ENCODE peak calls at places on chromosome 21, in four cellular contexts. B, W, Y and K are unnamed samples.
A peak's percentile ranks its signal among the peaks of the same experiment; 100 is the strongest.

GRCh38 chr21:15520811-15521643 is 208.8 kb upstream of the USP25 start:
- DNase-seq in B (no peak), W (peak; percentile 43), Y (no peak), K (no peak)

GRCh38 chr21:26007911-26008579 is 162.5 kb downstream of the APP start:
- DNase-seq in B (no peak), W (no peak), Y (no peak), K (no peak)

GRCh38 chr21:39347537-39347936 is 1.4 kb downstream of the HMGN1 start:
- DNase-seq in B (no peak), W (no peak), Y (no peak), K (no peak)

GRCh38 chr21:43716376-43717165 is 2.4 kb upstream of the PDXK start:
- DNase-seq in B (peak; percentile 79), W (no peak), Y (peak; percentile 63), K (no peak)

GRCh38 chr21:19609611-19610010 is 1206.0 kb upstream of the TMPRSS15 start:
- DNase-seq in B (no peak), W (peak; percentile 28), Y (no peak), K (no peak)

GRCh38 chr21:46459356-46460112 is 843 bp downstream of the DIP2A start:
- DNase-seq in B (no peak), W (peak; percentile 49), Y (peak; percentile 27), K (no peak)

GRCh38 chr21:29873908-29874307 is 65.9 kb downstream of the GRIK1 start:
- DNase-seq in B (no peak), W (no peak), Y (no peak), K (no peak)

GRCh38 chr21:38494688-38495087 is 3.6 kb downstream of the ERG start:
- DNase-seq in B (no peak), W (no peak), Y (peak; percentile 45), K (no peak)

GRCh38 chr21:34272321-34272720 is 91.5 kb upstream of the KCNE2 start:
- DNase-seq in B (no peak), W (no peak), Y (no peak), K (no peak)

GRCh38 chr21:19461481-19462205 is 1058.1 kb upstream of the TMPRSS15 start:
- DNase-seq in B (no peak), W (no peak), Y (no peak), K (no peak)

GRCh38 chr21:29613021-29613420 is 314.3 kb downstream of the BACH1 start:
- DNase-seq in B (no peak), W (no peak), Y (peak; percentile 55), K (no peak)

GRCh38 chr21:36260030-36260787 is 59.8 kb upstream of the MORC3 start:
- DNase-seq in B (peak; percentile 53), W (peak; percentile 86), Y (peak; percentile 65), K (peak; percentile 29)

GRCh38 chr21:29586696-29587095 is 288.0 kb downstream of the BACH1 start:
- DNase-seq in B (no peak), W (no peak), Y (no peak), K (no peak)

GRCh38 chr21:28959367-28960099 is 33.1 kb downstream of the LTN1 start:
- DNase-seq in B (no peak), W (peak; percentile 40), Y (peak; percentile 84), K (no peak)

GRCh38 chr21:38534591-38534990 is 36.3 kb upstream of the ERG start:
- DNase-seq in B (no peak), W (no peak), Y (no peak), K (no peak)

GRCh38 chr21:38914531-38915385 is 109.0 kb downstream of the ETS2 start:
- DNase-seq in B (no peak), W (no peak), Y (peak; percentile 42), K (peak; percentile 13)

GRCh38 chr21:38256599-38257302 is at the start of gene KCNJ15:
- DNase-seq in B (no peak), W (no peak), Y (no peak), K (no peak)

GRCh38 chr21:37862536-37862935 is 53.7 kb downstream of the KCNJ6 start:
- DNase-seq in B (no peak), W (peak; percentile 39), Y (no peak), K (no peak)

GRCh38 chr21:44890338-44890931 is 16.9 kb upstream of the PTTG1IP start:
- DNase-seq in B (no peak), W (no peak), Y (no peak), K (no peak)

GRCh38 chr21:44888581-44889550 is 15.4 kb upstream of the PTTG1IP start:
- DNase-seq in B (no peak), W (no peak), Y (no peak), K (no peak)

GRCh38 chr21:44887807-44888580 is 14.5 kb upstream of the PTTG1IP start:
- DNase-seq in B (no peak), W (no peak), Y (no peak), K (no peak)

GRCh38 chr21:44890961-44891541 is 17.6 kb upstream of the PTTG1IP start:
- DNase-seq in B (no peak), W (no peak), Y (no peak), K (no peak)

DNA sequence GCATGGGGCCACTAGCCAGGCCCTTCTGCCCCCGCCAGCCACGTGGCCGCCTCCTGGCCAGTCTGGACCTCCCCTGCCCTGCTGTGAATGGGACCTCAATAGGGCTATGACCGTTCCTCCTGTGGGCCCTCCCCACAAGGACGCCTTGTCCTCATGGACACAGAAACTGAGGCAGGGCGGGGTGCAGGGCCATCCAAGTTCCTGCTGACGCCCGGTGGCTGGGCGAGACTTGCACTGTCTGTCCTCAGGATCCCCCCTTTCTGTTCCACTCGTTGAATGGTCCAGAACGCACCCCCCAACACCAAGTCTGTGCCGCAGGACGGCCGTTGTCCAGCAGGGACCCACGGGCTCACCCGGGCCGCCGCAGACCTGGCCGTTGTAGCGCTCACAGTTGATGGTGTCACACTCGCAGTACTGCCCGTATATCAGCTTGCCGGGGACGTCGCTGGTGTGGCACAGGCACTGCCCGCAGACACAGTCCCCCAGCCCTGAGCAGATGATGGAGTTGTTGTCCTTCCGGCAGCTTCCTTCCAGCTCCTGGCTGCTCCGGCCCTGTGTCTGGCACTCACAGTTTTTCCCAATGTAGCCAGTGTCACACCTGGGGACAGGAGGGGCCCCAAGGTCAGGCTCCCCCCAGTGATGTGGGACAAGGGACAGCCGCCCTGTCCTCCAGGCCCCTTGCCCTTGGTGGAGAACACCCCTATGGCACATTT is 16.3 kb upstream of the PTTG1IP start:
- DNase-seq in B (no peak), W (no peak), Y (no peak), K (no peak)
- H3K4me2 ChIP-seq in B (no peak overlapping the region), W (no peak overlapping the region), Y (no peak overlapping the region), K (no peak overlapping the region)

DNA sequence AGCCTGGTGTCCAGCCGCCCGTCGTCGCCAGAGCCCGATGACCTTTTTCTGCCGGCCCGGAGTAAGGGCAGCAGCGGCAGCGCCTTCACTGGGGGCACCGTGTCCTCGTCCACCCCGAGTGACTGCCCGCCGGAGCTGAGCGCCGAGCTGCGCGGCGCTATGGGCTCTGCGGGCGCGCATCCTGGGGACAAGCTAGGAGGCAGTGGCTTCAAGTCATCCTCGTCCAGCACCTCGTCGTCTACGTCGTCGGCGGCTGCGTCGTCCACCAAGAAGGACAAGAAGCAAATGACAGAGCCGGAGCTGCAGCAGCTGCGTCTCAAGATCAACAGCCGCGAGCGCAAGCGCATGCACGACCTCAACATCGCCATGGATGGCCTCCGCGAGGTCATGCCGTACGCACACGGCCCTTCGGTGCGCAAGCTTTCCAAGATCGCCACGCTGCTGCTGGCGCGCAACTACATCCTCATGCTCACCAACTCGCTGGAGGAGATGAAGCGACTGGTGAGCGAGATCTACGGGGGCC is 1.2 kb downstream of the OLIG2 start:
- DNase-seq in B (no peak), W (no peak), Y (peak; percentile 12), K (no peak)
- H3K9me3 ChIP-seq in B (no peaks in the 10 kb centered on the region), W (no peaks in the 10 kb centered on the region), Y (peaks cover 10% of the 10 kb centered on the region), K (no peaks in the 10 kb centered on the region)

GRCh38 chr21:45074818-45075605 is 632 bp downstream of the ADARB1 start:
- DNase-seq in B (no peak), W (peak; percentile 55), Y (peak; percentile 34), K (peak; percentile 33)
- TF ChIP-seq EZH2 in B (no peak), W (no peak), Y (no peak), K (no peak)

GRCh38 chr21:42460391-42461184 is 35.4 kb downstream of the RSPH1 start:
- DNase-seq in B (peak; percentile 83), W (no peak), Y (no peak), K (peak; percentile 63)

GRCh38 chr21:42463861-42464515 is 32.0 kb downstream of the RSPH1 start:
- DNase-seq in B (no peak), W (peak; percentile 68), Y (peak; percentile 63), K (no peak)

GRCh38 chr21:42461185-42461520 is 34.9 kb downstream of the RSPH1 start:
- DNase-seq in B (no peak), W (no peak), Y (no peak), K (no peak)

GRCh38 chr21:42459583-42460215 is 36.3 kb downstream of the RSPH1 start:
- DNase-seq in B (no peak), W (no peak), Y (no peak), K (no peak)

GRCh38 chr21:42461881-42462877 is 33.8 kb downstream of the RSPH1 start:
- DNase-seq in B (no peak), W (no peak), Y (no peak), K (no peak)
- H3K4me2 ChIP-seq in B (peak overlapping the region; percentile 91), W (no peak overlapping the region), Y (no peak overlapping the region), K (no peak overlapping the region)